ENCODE peak calls at places on chromosomes 3 and 15, in five cellular contexts. R is ELR, O is HCEC 1CT, E is C1 segment of cervical spinal cord, Q is RWPE1. Z is an unnamed sample.

GRCh38 chr3:112124901-112125607 is 8.0 kb downstream of the GCSAM start:
- DNase-seq in Q (no peak), R (no peak), E (no peak), O (no peak), Z (no peak)

GRCh38 chr3:115186351-115187148 is 39.5 kb upstream of the ZBTB20 start:
- DNase-seq in R (no peak), E (no peak), Q (no peak), O (no peak), Z (no peak)

GRCh38 chr3:152997526-152997925 is 162.6 kb downstream of the P2RY1 start:
- DNase-seq in E (no peak), O (no peak), R (no peak), Q (no peak), Z (no peak)

GRCh38 chr3:21645121-21645897 is 105.7 kb downstream of the ZNF385D start:
- DNase-seq in Q (no peak), E (no peak), R (no peak), O (no peak), Z (peak)

GRCh38 chr3:139112230-139112558 is 67.5 kb upstream of the PRR23C start:
- DNase-seq in Q (no peak), R (no peak), O (no peak), E (no peak), Z (no peak)

GRCh38 chr3:147616998-147617619 is 207.9 kb downstream of the ZIC1 start:
- DNase-seq in O (peak), R (peak), Q (no peak), E (no peak), Z (peak)

GRCh38 chr3:172213765-172214358 is 174.5 kb downstream of the FNDC3B start:
- DNase-seq in O (no peak), Q (no peak), E (no peak), R (no peak), Z (no peak)

GRCh38 chr3:46763178-46763577 is 45.5 kb upstream of the PRSS50 start:
- DNase-seq in O (no peak), E (no peak), R (no peak), Q (no peak), Z (no peak)

GRCh38 chr15:61655881-61656280 is 404.4 kb downstream of the VPS13C start:
- DNase-seq in Q (no peak), R (no peak), O (no peak), E (no peak), Z (no peak)

GRCh38 chr15:90318591-90318990 is 33.5 kb upstream of the ZNF774 start:
- DNase-seq in O (no peak), R (no peak), Q (no peak), E (no peak), Z (no peak)

GRCh38 chr3:69359916-69360315 is 26.0 kb downstream of the FRMD4B start:
- DNase-seq in Q (no peak), R (no peak), E (no peak), O (no peak), Z (no peak)

GRCh38 chr15:58539548-58539947 is 107.8 kb downstream of the LIPC start:
- DNase-seq in R (no peak), Q (no peak), E (no peak), O (no peak), Z (no peak)

GRCh38 chr3:127089487-127090145 is 103.3 kb upstream of the PRR23E start:
- DNase-seq in E (no peak), R (peak), Q (no peak), O (no peak), Z (peak)

GRCh38 chr3:185880600-185880999 is 55.8 kb upstream of the IGF2BP2 start:
- DNase-seq in R (peak), Q (no peak), O (peak), E (no peak), Z (peak)

GRCh38 chr15:62165793-62166380 is 802 bp upstream of the C2CD4B start:
- DNase-seq in O (no peak), Q (no peak), E (no peak), R (no peak), Z (no peak)

GRCh38 chr3:128846501-128846900 is 32.9 kb upstream of the ACAD9 start:
- DNase-seq in E (no peak), R (no peak), Q (no peak), O (no peak), Z (no peak)